ENCODE peak calls at places on chromosomes 13 and 19, in five cellular contexts. Q is left cardiac atrium, S is EL, P is frontal cortex, Z is neural crest cell. H is an unnamed sample.
A peak's percentile ranks its signal among the peaks of the same experiment; 100 is the strongest.

GRCh38 chr13:26061947-26062346 is 10.1 kb upstream of the SHISA2 start:
- DNase-seq in P (no peak), S (peak; percentile 53), Q (no peak), Z (no peak), H (no peak)

GRCh38 chr13:107881362-107881761 is 334.0 kb downstream of the LIG4 start:
- DNase-seq in S (no peak), Q (no peak), Z (no peak), P (no peak), H (no peak)

GRCh38 chr13:72221276-72221962 is 354.4 kb upstream of the DACH1 start:
- DNase-seq in S (peak; percentile 47), Q (peak; percentile 18), P (no peak), Z (peak; percentile 12), H (no peak)

GRCh38 chr13:85140192-85140591 is 659.0 kb downstream of the SLITRK6 start:
- DNase-seq in Z (no peak), S (peak; percentile 2), Q (no peak), P (no peak), H (no peak)

GRCh38 chr13:31012285-31013024 is 80.0 kb downstream of the TEX26 start:
- DNase-seq in Z (no peak), S (peak; percentile 38), Q (no peak), P (no peak), H (no peak)

GRCh38 chr13:95247857-95248256 is 53.4 kb downstream of the ABCC4 start:
- DNase-seq in S (no peak), Z (no peak), Q (no peak), P (no peak), H (no peak)

GRCh38 chr13:90447735-90448103 is 899.8 kb upstream of the MIR17HG start:
- DNase-seq in P (no peak), Q (no peak), S (peak; percentile 84), Z (no peak), H (no peak)

GRCh38 chr19:33280351-33280921 is 21.9 kb downstream of the CEBPA start:
- DNase-seq in Z (no peak), S (no peak), P (no peak), Q (peak; percentile 19), H (no peak)

GRCh38 chr13:110525328-110526319 is 35.9 kb downstream of the RAB20 start:
- DNase-seq in Q (peak; percentile 54), Z (no peak), S (no peak), P (no peak), H (no peak)

GRCh38 chr19:58479303-58479702 is 3.2 kb downstream of the ZNF446 start:
- DNase-seq in Z (no peak), P (no peak), S (no peak), Q (no peak), H (no peak)

GRCh38 chr13:112510987-112511715 is 76.8 kb downstream of the TUBGCP3 start:
- DNase-seq in S (peak; percentile 13), Q (no peak), Z (no peak), P (no peak), H (no peak)

GRCh38 chr13:103168901-103169508 is 102.8 kb upstream of the SLC10A2 start:
- DNase-seq in P (no peak), Z (no peak), Q (no peak), S (no peak), H (no peak)

GRCh38 chr19:14400913-14401312 is 18.2 kb downstream of the DDX39A start:
- DNase-seq in Z (no peak), Q (no peak), P (no peak), S (no peak), H (no peak)

GRCh38 chr19:17078038-17078919 is 2.7 kb downstream of the MYO9B start:
- DNase-seq in P (no peak), Q (no peak), S (no peak), Z (no peak), H (no peak)

GRCh38 chr19:39038098-39038497 is 5.7 kb upstream of the FBXO27 start:
- DNase-seq in Q (peak; percentile 24), P (no peak), Z (peak; percentile 15), S (peak; percentile 49), H (peak; percentile 43)

GRCh38 chr19:2457394-2458037 is 757 bp upstream of the LMNB2 start:
- DNase-seq in Q (no peak), Z (no peak), S (no peak), P (no peak), H (no peak)

GRCh38 chr19:17041994-17042393 is 15.4 kb upstream of the CPAMD8 start:
- DNase-seq in P (no peak), Z (no peak), S (peak; percentile 11), Q (peak; percentile 35), H (no peak)

GRCh38 chr13:75139291-75139690 is 342.7 kb downstream of the TBC1D4 start:
- DNase-seq in Q (no peak), Z (no peak), S (peak; percentile 71), P (no peak), H (no peak)

GRCh38 chr13:98846521-98846920 is 94.0 kb upstream of the SLC15A1 start:
- DNase-seq in S (no peak), P (no peak), Z (no peak), Q (no peak), H (no peak)

GRCh38 chr13:48680756-48681392 is 27.1 kb downstream of the CYSLTR2 start:
- DNase-seq in Q (no peak), P (no peak), S (no peak), Z (no peak), H (no peak)